ENCODE peak calls at places on chromosomes 5 and 9, in seven cellular contexts. One of them, this sample, is unnamed.

GRCh38 chr9:136775191-136775590 is 10.9 kb upstream of the LCN15 start:
- DNase-seq in AG09319: no peak
- DNase-seq in GM12865: no peak
- DNase-seq in upper lobe of left lung: peak
- DNase-seq in GM10248: peak
- DNase-seq in astrocyte of the cerebellum: no peak
- DNase-seq in nephron progenitor cell: no peak
- DNase-seq in this sample: no peak

GRCh38 chr5:75168026-75168750 is 68.5 kb downstream of the ANKRD31 start:
- DNase-seq in nephron progenitor cell: no peak
- DNase-seq in astrocyte of the cerebellum: no peak
- DNase-seq in GM10248: no peak
- DNase-seq in AG09319: no peak
- DNase-seq in GM12865: no peak
- DNase-seq in upper lobe of left lung: no peak
- DNase-seq in this sample: no peak

GRCh38 chr9:18405240-18405639 is 68.7 kb upstream of the ADAMTSL1 start:
- DNase-seq in GM10248: no peak
- DNase-seq in GM12865: no peak
- DNase-seq in nephron progenitor cell: no peak
- DNase-seq in astrocyte of the cerebellum: no peak
- DNase-seq in AG09319: peak
- DNase-seq in upper lobe of left lung: no peak
- DNase-seq in this sample: no peak

GRCh38 chr5:180316586-180316985 is 24.7 kb upstream of the MAPK9 start:
- DNase-seq in GM10248: no peak
- DNase-seq in AG09319: no peak
- DNase-seq in nephron progenitor cell: no peak
- DNase-seq in GM12865: no peak
- DNase-seq in upper lobe of left lung: no peak
- DNase-seq in astrocyte of the cerebellum: no peak
- DNase-seq in this sample: no peak

GRCh38 chr5:151772029-151772867 is 494 bp downstream of the G3BP1 start:
- DNase-seq in nephron progenitor cell: peak
- DNase-seq in GM12865: peak
- DNase-seq in AG09319: no peak
- DNase-seq in upper lobe of left lung: peak
- DNase-seq in astrocyte of the cerebellum: no peak
- DNase-seq in GM10248: no peak
- DNase-seq in this sample: peak

GRCh38 chr5:56845277-56845676 is 29.9 kb downstream of the MAP3K1 start:
- DNase-seq in nephron progenitor cell: no peak
- DNase-seq in GM10248: no peak
- DNase-seq in AG09319: no peak
- DNase-seq in astrocyte of the cerebellum: no peak
- DNase-seq in GM12865: no peak
- DNase-seq in upper lobe of left lung: no peak
- DNase-seq in this sample: no peak

GRCh38 chr9:123685489-123686083 is 244.3 kb downstream of the DENND1A start:
- DNase-seq in astrocyte of the cerebellum: no peak
- DNase-seq in GM10248: no peak
- DNase-seq in nephron progenitor cell: no peak
- DNase-seq in AG09319: no peak
- DNase-seq in GM12865: no peak
- DNase-seq in upper lobe of left lung: no peak
- DNase-seq in this sample: no peak

GRCh38 chr9:112447283-112447761 is 39.3 kb upstream of the KIAA1958 start:
- DNase-seq in nephron progenitor cell: no peak
- DNase-seq in GM12865: peak
- DNase-seq in astrocyte of the cerebellum: no peak
- DNase-seq in upper lobe of left lung: no peak
- DNase-seq in AG09319: peak
- DNase-seq in GM10248: no peak
- DNase-seq in this sample: no peak

GRCh38 chr5:168471785-168472184 is 14.5 kb upstream of the RARS1 start:
- DNase-seq in GM12865: no peak
- DNase-seq in nephron progenitor cell: no peak
- DNase-seq in upper lobe of left lung: no peak
- DNase-seq in astrocyte of the cerebellum: no peak
- DNase-seq in GM10248: no peak
- DNase-seq in AG09319: no peak
- DNase-seq in this sample: no peak

GRCh38 chr9:130423272-130423671 is 21.5 kb upstream of the ASS1 start:
- DNase-seq in AG09319: no peak
- DNase-seq in astrocyte of the cerebellum: no peak
- DNase-seq in GM12865: peak
- DNase-seq in upper lobe of left lung: no peak
- DNase-seq in GM10248: no peak
- DNase-seq in nephron progenitor cell: no peak
- DNase-seq in this sample: no peak

GRCh38 chr5:66554211-66554610 is 42.0 kb upstream of the MAST4 start:
- DNase-seq in nephron progenitor cell: no peak
- DNase-seq in GM12865: peak
- DNase-seq in AG09319: no peak
- DNase-seq in GM10248: peak
- DNase-seq in upper lobe of left lung: no peak
- DNase-seq in astrocyte of the cerebellum: peak
- DNase-seq in this sample: peak

GRCh38 chr9:38393128-38393809 is 767 bp downstream of the ALDH1B1 start:
- DNase-seq in upper lobe of left lung: no peak
- DNase-seq in GM10248: no peak
- DNase-seq in AG09319: no peak
- DNase-seq in GM12865: peak
- DNase-seq in astrocyte of the cerebellum: no peak
- DNase-seq in nephron progenitor cell: no peak
- DNase-seq in this sample: peak

GRCh38 chr5:140169410-140169809 is 5.6 kb upstream of the CYSTM1 start:
- DNase-seq in upper lobe of left lung: no peak
- DNase-seq in astrocyte of the cerebellum: no peak
- DNase-seq in GM10248: no peak
- DNase-seq in AG09319: no peak
- DNase-seq in GM12865: no peak
- DNase-seq in nephron progenitor cell: no peak
- DNase-seq in this sample: no peak
- TF ChIP-seq CTCF in upper lobe of left lung: no peak
- TF ChIP-seq CTCF in astrocyte of the cerebellum: no peak
- TF ChIP-seq CTCF in GM10248: peak
- TF ChIP-seq CTCF in AG09319: no peak
- TF ChIP-seq CTCF in GM12865: no peak
- TF ChIP-seq CTCF in nephron progenitor cell: no peak
- TF ChIP-seq CTCF in this sample: no peak

GRCh38 chr9:133441571-133441970 is 18.2 kb upstream of the CACFD1 start:
- DNase-seq in astrocyte of the cerebellum: no peak
- DNase-seq in upper lobe of left lung: no peak
- DNase-seq in nephron progenitor cell: no peak
- DNase-seq in GM12865: no peak
- DNase-seq in AG09319: no peak
- DNase-seq in GM10248: no peak
- DNase-seq in this sample: no peak

GRCh38 chr9:133436706-133437105 is 14.5 kb downstream of the ADAMTS13 start:
- DNase-seq in upper lobe of left lung: no peak
- DNase-seq in astrocyte of the cerebellum: no peak
- DNase-seq in AG09319: no peak
- DNase-seq in nephron progenitor cell: no peak
- DNase-seq in GM10248: no peak
- DNase-seq in GM12865: no peak
- DNase-seq in this sample: no peak

GRCh38 chr9:133440884-133441283 is 18.7 kb downstream of the ADAMTS13 start:
- DNase-seq in upper lobe of left lung: no peak
- DNase-seq in nephron progenitor cell: no peak
- DNase-seq in astrocyte of the cerebellum: no peak
- DNase-seq in GM10248: peak
- DNase-seq in AG09319: no peak
- DNase-seq in GM12865: peak
- DNase-seq in this sample: peak

GRCh38 chr9:133439337-133439736 is 17.2 kb downstream of the ADAMTS13 start:
- DNase-seq in AG09319: no peak
- DNase-seq in GM10248: no peak
- DNase-seq in astrocyte of the cerebellum: no peak
- DNase-seq in upper lobe of left lung: no peak
- DNase-seq in nephron progenitor cell: no peak
- DNase-seq in GM12865: no peak
- DNase-seq in this sample: no peak

GRCh38 chr9:133437753-133438531 is 15.8 kb downstream of the ADAMTS13 start:
- DNase-seq in AG09319: no peak
- DNase-seq in astrocyte of the cerebellum: no peak
- DNase-seq in GM12865: peak
- DNase-seq in GM10248: peak
- DNase-seq in nephron progenitor cell: no peak
- DNase-seq in upper lobe of left lung: no peak
- DNase-seq in this sample: no peak
- TF ChIP-seq CTCF in AG09319: no peak
- TF ChIP-seq CTCF in astrocyte of the cerebellum: no peak
- TF ChIP-seq CTCF in GM12865: peak
- TF ChIP-seq CTCF in GM10248: peak
- TF ChIP-seq CTCF in nephron progenitor cell: no peak
- TF ChIP-seq CTCF in upper lobe of left lung: no peak
- TF ChIP-seq CTCF in this sample: peak

DNA sequence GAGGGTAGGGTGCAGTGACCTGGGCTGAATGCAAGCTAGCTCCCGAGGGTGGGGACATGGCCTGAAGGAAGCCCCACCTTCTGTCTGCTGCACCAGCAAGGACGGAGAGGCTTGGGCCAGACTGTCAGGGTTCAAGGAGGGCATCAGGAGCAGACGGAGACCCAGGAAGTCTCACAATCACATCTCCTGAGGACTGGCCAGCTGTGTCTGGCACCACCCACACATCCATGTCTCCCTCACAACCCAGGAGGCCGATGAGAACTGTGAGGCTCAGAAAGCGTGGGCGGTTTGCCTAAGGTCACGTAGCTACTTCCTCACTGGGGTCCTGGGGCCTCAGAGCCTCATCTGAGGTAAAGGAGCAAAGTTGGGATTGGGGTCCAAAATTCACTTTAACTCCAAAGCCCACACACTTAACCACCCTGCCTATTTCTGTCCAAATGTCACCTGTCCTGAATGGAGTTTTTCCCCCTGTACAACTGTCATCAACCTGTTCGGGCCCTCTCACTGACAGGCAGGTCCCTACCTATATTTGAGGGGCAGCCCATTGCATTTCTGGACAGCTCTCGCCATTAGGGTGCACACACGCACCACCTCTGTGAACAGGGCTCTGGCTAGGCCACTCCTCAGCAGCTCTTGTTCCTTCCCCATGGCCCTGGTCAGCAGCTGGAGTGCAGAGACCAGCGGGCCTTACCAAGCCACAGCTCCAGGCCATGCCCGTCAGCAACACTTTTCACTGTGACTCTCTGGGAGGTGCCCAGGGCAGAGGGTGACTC is 3.4 kb downstream of the IL13 start:
- DNase-seq in upper lobe of left lung: no peak
- DNase-seq in GM10248: peak
- DNase-seq in AG09319: no peak
- DNase-seq in GM12865: peak
- DNase-seq in nephron progenitor cell: no peak
- DNase-seq in astrocyte of the cerebellum: no peak
- DNase-seq in this sample: peak
- TF ChIP-seq CTCF in upper lobe of left lung: no peak
- TF ChIP-seq CTCF in GM10248: peak
- TF ChIP-seq CTCF in AG09319: no peak
- TF ChIP-seq CTCF in GM12865: no peak
- TF ChIP-seq CTCF in nephron progenitor cell: no peak
- TF ChIP-seq CTCF in astrocyte of the cerebellum: no peak
- TF ChIP-seq CTCF in this sample: no peak

GRCh38 chr9:21491742-21492141 is 9.6 kb upstream of the IFNE start:
- DNase-seq in GM10248: no peak
- DNase-seq in nephron progenitor cell: no peak
- DNase-seq in upper lobe of left lung: no peak
- DNase-seq in astrocyte of the cerebellum: no peak
- DNase-seq in GM12865: no peak
- DNase-seq in AG09319: no peak
- DNase-seq in this sample: no peak
- TF ChIP-seq CTCF in GM10248: no peak
- TF ChIP-seq CTCF in nephron progenitor cell: no peak
- TF ChIP-seq CTCF in upper lobe of left lung: no peak
- TF ChIP-seq CTCF in astrocyte of the cerebellum: no peak
- TF ChIP-seq CTCF in GM12865: no peak
- TF ChIP-seq CTCF in AG09319: peak
- TF ChIP-seq CTCF in this sample: no peak

GRCh38 chr5:141343242-141343952 is at the start of gene PCDHGA3:
- DNase-seq in AG09319: no peak
- DNase-seq in nephron progenitor cell: no peak
- DNase-seq in astrocyte of the cerebellum: peak
- DNase-seq in GM10248: no peak
- DNase-seq in upper lobe of left lung: no peak
- DNase-seq in GM12865: peak
- DNase-seq in this sample: peak
- TF ChIP-seq CTCF in AG09319: peak
- TF ChIP-seq CTCF in nephron progenitor cell: no peak
- TF ChIP-seq CTCF in astrocyte of the cerebellum: peak
- TF ChIP-seq CTCF in GM10248: no peak
- TF ChIP-seq CTCF in upper lobe of left lung: no peak
- TF ChIP-seq CTCF in GM12865: no peak
- TF ChIP-seq CTCF in this sample: peak

GRCh38 chr5:84474126-84474525 is 89.4 kb upstream of the EDIL3 start:
- DNase-seq in AG09319: no peak
- DNase-seq in GM10248: no peak
- DNase-seq in nephron progenitor cell: no peak
- DNase-seq in upper lobe of left lung: no peak
- DNase-seq in GM12865: no peak
- DNase-seq in astrocyte of the cerebellum: peak
- DNase-seq in this sample: no peak
- TF ChIP-seq CTCF in AG09319: no peak
- TF ChIP-seq CTCF in GM10248: no peak
- TF ChIP-seq CTCF in nephron progenitor cell: no peak
- TF ChIP-seq CTCF in upper lobe of left lung: no peak
- TF ChIP-seq CTCF in GM12865: no peak
- TF ChIP-seq CTCF in astrocyte of the cerebellum: no peak
- TF ChIP-seq CTCF in this sample: no peak

GRCh38 chr5:11110128-11110527 is 349.1 kb upstream of the DAP start:
- DNase-seq in GM12865: no peak
- DNase-seq in GM10248: no peak
- DNase-seq in nephron progenitor cell: no peak
- DNase-seq in upper lobe of left lung: no peak
- DNase-seq in astrocyte of the cerebellum: no peak
- DNase-seq in AG09319: no peak
- DNase-seq in this sample: no peak
- TF ChIP-seq CTCF in GM12865: no peak
- TF ChIP-seq CTCF in GM10248: no peak
- TF ChIP-seq CTCF in nephron progenitor cell: no peak
- TF ChIP-seq CTCF in upper lobe of left lung: no peak
- TF ChIP-seq CTCF in astrocyte of the cerebellum: peak
- TF ChIP-seq CTCF in AG09319: no peak
- TF ChIP-seq CTCF in this sample: no peak